ENCODE peak calls at places on chromosome 10, in ten cellular contexts. C is fibroblast of villous mesenchyme, E is Peyer's patch, G is AG09309, X is astrocyte, V is left ventricle myocardium inferior, D is PC-3, P is prostate gland, B is cardiac fibroblast, H is IMR-90. Z is an unnamed sample.

GRCh38 chr10:115871855-115872254 is 401.2 kb downstream of the GFRA1 start:
- DNase-seq in G (no peak), B (no peak), X (no peak), H (no peak), P (no peak), D (no peak), C (no peak), E (no peak), V (no peak), Z (no peak)

GRCh38 chr10:133212853-133213494 is 17.0 kb upstream of the UTF1 start:
- DNase-seq in V (no peak), C (no peak), E (no peak), D (no peak), X (no peak), B (no peak), P (no peak), G (no peak), H (no peak), Z (no peak)

GRCh38 chr10:132099701-132100481 is 34.1 kb downstream of the JAKMIP3 start:
- DNase-seq in B (no peak), V (no peak), H (no peak), D (no peak), P (no peak), X (no peak), C (no peak), G (no peak), E (peak), Z (no peak)

GRCh38 chr10:133068741-133069525 is 18.8 kb upstream of the ADGRA1 start:
- DNase-seq in C (no peak), P (no peak), B (no peak), X (no peak), D (no peak), H (no peak), G (no peak), V (no peak), E (no peak), Z (peak)

GRCh38 chr10:130002606-130003005 is 38.5 kb upstream of the EBF3 start:
- DNase-seq in X (no peak), E (peak), H (no peak), B (no peak), G (no peak), V (no peak), P (no peak), C (no peak), D (no peak), Z (no peak)

GRCh38 chr10:73910764-73911552 is at the start of gene PLAU:
- DNase-seq in B (no peak), X (no peak), D (peak), E (peak), H (peak), C (peak), P (peak), V (peak), G (no peak), Z (no peak)

GRCh38 chr10:87675396-87676376 is 16.0 kb downstream of the PAPSS2 start:
- DNase-seq in P (no peak), V (no peak), H (peak), E (no peak), G (no peak), B (peak), D (peak), C (peak), X (peak), Z (no peak)

GRCh38 chr10:1550291-1550595 is 187.1 kb downstream of the ADARB2 start:
- DNase-seq in X (no peak), B (no peak), V (no peak), G (no peak), E (no peak), H (no peak), P (no peak), C (no peak), D (no peak), Z (no peak)

GRCh38 chr10:68047554-68048327 is 27.3 kb downstream of the HERC4 start:
- DNase-seq in V (no peak), H (no peak), D (no peak), E (no peak), C (peak), B (peak), P (no peak), G (no peak), X (no peak), Z (peak)

GRCh38 chr10:77004917-77005564 is 632.6 kb downstream of the KCNMA1 start:
- DNase-seq in B (peak), P (peak), X (peak), E (no peak), G (peak), C (peak), H (peak), V (no peak), D (peak), Z (peak)

GRCh38 chr10:57094083-57094482 is 733.0 kb upstream of the ZWINT start:
- DNase-seq in V (no peak), H (no peak), X (no peak), E (no peak), G (no peak), C (no peak), P (no peak), D (no peak), B (no peak), Z (no peak)

GRCh38 chr10:74078037-74078436 is 72.6 kb downstream of the AP3M1 start:
- DNase-seq in P (no peak), H (peak), G (no peak), D (peak), B (no peak), E (no peak), X (peak), C (no peak), V (no peak), Z (no peak)

GRCh38 chr10:26946103-26946907 is 85.5 kb upstream of the ABI1 start:
- DNase-seq in V (no peak), P (peak), X (no peak), B (no peak), G (no peak), H (no peak), D (peak), C (no peak), E (no peak), Z (peak)

GRCh38 chr10:62414359-62414758 is 40.2 kb downstream of the ZNF365 start:
- DNase-seq in D (peak), X (no peak), G (no peak), P (no peak), B (no peak), C (no peak), E (no peak), H (no peak), V (no peak), Z (no peak)

GRCh38 chr10:22103701-22104100 is 100.2 kb upstream of the DNAJC1 start:
- DNase-seq in V (no peak), G (no peak), P (no peak), H (no peak), C (peak), D (peak), E (no peak), B (peak), X (no peak), Z (no peak)

GRCh38 chr10:63217120-63217605 is 84.0 kb downstream of the NRBF2 start:
- DNase-seq in C (peak), H (peak), E (no peak), B (peak), D (peak), V (no peak), X (peak), P (peak), G (peak), Z (no peak)

GRCh38 chr10:109898666-109899577 is 24.4 kb downstream of the XPNPEP1 start:
- DNase-seq in G (no peak), V (peak), E (no peak), P (no peak), X (peak), B (peak), H (peak), D (no peak), C (peak), Z (no peak)

GRCh38 chr10:123139521-123140163 is 3.9 kb downstream of the HMX3 start:
- DNase-seq in E (no peak), V (no peak), C (peak), X (no peak), G (no peak), P (no peak), H (peak), D (peak), B (peak), Z (no peak)

GRCh38 chr10:123635745-123636144 is 30.4 kb upstream of the GPR26 start:
- DNase-seq in P (no peak), V (no peak), E (no peak), B (no peak), G (no peak), C (no peak), X (no peak), H (no peak), D (peak), Z (no peak)

GRCh38 chr10:77820349-77820748 is 106.2 kb downstream of the DLG5 start:
- DNase-seq in X (peak), D (no peak), B (no peak), V (no peak), P (no peak), H (peak), E (no peak), C (no peak), G (no peak), Z (no peak)

DNA sequence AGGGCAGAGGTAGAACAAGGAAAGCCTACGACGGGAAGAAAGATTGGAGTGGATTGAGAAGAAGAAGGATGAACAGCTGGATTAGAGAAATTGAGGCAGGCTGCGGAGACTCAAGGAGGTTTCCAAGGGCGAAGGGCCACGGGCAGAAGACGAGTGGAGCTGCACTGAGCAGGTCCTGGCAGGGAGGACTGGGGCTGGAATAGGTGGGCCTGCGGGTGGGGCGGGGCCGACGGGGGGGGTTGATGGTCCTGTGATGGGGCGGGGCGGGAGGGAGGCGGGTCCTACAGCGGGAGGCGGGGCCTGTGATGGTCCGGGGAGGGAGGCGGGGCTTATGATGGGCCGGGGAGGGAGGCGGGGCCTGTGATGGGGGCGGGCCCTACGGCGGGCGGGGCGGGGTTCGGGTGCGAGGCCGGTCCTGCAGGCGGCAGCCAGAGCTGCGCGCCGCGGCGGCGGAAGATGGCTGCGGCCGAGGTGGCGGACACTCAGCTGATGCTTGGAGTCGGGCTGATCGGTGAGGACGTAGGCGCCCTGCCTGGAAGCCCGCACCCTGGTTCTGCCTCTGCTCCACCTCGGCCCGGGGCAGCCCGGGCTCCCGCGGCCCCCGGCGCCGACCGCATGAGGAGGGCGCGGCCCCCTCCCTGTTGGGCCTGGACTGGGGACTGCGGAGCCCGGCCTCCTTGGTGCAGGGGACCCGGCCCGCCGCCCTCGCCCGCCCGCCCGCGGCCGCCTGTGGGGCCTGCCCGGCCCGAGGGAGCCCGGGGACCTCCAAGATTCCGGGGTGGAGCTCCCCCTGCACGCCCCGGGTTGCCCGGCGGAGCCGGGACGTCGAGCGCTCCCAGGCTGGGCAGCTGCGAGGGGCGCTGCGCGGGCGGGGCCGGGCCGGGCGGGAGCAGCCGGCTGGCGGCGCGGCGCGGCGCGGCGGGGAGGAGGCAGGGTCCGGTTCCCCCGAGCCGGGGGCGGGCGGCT is at the start of gene DENND10:
- DNase-seq in C (peak), V (peak), E (peak), X (peak), G (no peak), B (peak), H (peak), D (peak), P (peak), Z (no peak)
- H3K4me3 ChIP-seq in C (peak), V (peak), E (peak), X (peak), G (peak), B (peak), H (peak), D (peak), P (peak), Z (peak)

DNA sequence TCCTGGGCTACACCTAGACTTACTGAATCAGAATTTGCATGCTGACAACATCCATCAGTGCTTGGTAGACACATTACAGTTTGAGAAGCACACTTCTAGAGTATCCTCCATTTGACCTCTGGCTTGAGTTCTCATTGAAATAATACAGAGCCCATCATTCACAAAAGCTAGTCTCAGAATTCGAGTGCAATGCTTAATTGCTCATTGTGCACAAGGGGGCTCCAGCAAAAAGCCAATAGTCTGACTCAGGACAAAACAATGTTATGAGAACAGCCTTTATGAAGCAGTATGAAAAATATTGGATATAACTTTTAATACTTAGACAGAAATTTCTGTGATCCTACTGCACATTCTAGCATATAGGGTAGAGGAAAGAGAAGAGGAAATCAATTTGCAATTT is 105.7 kb upstream of the ANK3 start:
- DNase-seq in C (no peak), X (peak), G (no peak), V (no peak), B (no peak), H (peak), E (no peak), D (peak), P (no peak), Z (no peak)
- TF ChIP-seq CTCF in C (no peak), X (peak), G (no peak), V (no peak), B (peak), H (no peak), E (no peak), D (peak), P (no peak), Z (no peak)

GRCh38 chr10:25072786-25073185 is 56.4 kb downstream of the THNSL1 start:
- DNase-seq in V (no peak), P (no peak), D (no peak), G (no peak), X (no peak), E (no peak), C (no peak), B (no peak), H (no peak), Z (no peak)

GRCh38 chr10:25065761-25066476 is 49.5 kb downstream of the THNSL1 start:
- DNase-seq in B (no peak), C (no peak), P (no peak), X (no peak), D (no peak), H (no peak), G (no peak), V (no peak), E (no peak), Z (no peak)

GRCh38 chr10:25071227-25071626 is 54.8 kb downstream of the THNSL1 start:
- DNase-seq in P (no peak), C (no peak), H (no peak), B (no peak), X (no peak), V (no peak), E (no peak), D (no peak), G (no peak), Z (no peak)

GRCh38 chr10:25064401-25064800 is 48.0 kb downstream of the THNSL1 start:
- DNase-seq in H (no peak), C (no peak), G (no peak), V (no peak), B (no peak), D (no peak), X (no peak), P (no peak), E (no peak), Z (no peak)

GRCh38 chr10:25068152-25069058 is 52.0 kb downstream of the THNSL1 start:
- DNase-seq in V (no peak), X (peak), C (no peak), E (no peak), D (peak), B (peak), P (no peak), H (peak), G (no peak), Z (no peak)
- H3K4me3 ChIP-seq in V (no peak), X (no peak), C (no peak), E (no peak), D (no peak), B (no peak), P (no peak), H (no peak), G (no peak), Z (no peak)

GRCh38 chr10:24727811-24728210 is 4.1 kb upstream of the ARHGAP21 start:
- DNase-seq in X (no peak), G (no peak), C (no peak), B (peak), P (no peak), D (no peak), V (no peak), H (no peak), E (no peak), Z (no peak)
- TF ChIP-seq CTCF in X (peak), G (peak), C (peak), B (no peak), P (no peak), D (peak), V (no peak), H (peak), E (no peak), Z (no peak)

DNA sequence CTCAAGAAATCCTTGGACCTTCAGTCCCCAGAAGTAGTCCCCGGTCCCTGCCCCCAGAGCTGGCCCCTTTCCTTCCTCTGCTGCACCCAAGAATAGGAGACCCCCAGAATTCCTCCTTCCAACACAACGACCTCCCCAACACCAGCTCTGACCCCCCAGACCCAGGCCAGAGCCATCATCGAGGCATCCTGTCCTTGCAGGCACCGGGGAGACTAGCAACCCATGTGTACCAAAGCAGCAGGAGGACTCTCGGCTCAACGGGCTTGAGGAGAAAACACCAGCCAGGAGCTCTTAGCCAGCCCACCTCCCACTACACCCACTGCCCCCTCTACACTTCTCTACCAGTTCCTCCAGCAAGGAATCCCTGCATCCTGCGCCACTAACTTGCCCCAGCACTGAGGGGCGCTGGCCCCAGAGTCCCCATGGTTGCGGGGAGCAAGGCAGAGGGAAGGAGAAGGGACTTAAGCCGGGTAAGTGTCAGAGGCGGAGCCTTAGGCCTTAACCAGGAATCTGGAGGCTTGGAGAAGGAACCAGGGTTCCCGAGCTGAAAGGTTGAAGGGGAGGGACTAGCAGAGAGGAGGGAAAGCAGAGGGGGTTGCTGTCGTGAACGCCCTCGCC is 3.9 kb downstream of the GRID1 start:
- DNase-seq in E (peak), B (no peak), G (no peak), V (no peak), D (no peak), P (no peak), H (no peak), C (no peak), X (no peak), Z (no peak)
- H3K4me3 ChIP-seq in E (no peak), B (no peak), G (no peak), V (peak), D (no peak), P (no peak), H (no peak), C (no peak), X (no peak), Z (no peak)

DNA sequence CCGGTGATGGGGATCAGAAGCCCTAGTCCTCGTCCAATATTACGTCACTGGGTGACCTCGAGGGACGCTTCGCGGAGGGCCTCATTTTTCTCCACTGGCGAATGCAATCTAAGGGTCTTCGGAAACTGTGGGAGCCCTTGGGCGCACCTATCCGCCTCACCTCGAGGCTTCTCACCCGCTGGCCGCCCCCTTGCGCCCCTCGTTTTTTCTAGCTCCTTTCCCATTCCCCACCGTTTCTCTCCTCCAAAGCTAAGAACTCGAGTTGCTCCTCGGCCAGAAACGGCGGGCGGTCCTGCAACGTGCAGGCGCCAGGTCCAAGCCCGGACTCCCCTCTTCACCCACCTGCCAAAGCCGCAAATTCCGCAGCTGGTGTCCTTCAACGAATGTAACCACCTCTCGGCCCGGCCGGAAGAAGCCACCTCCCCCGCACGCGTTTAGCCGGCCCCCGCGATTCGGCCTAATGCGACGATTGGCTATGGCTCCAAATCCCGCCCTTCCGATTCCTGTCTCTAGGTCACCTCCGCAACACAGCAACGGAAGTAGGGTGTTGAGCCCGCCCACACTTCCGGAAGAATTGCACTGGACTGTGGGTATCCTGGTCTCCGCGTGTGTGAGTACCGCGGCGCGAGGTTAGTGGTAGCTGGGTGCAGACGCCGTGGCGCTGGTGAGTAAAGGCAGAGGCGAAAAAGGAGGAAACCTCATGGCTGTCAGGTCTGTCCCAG is at the start of the genes ATP5MK and PDCD11:
- DNase-seq in P (peak), G (peak), D (peak), B (peak), V (peak), H (peak), X (peak), E (peak), C (peak), Z (peak)
- TF ChIP-seq CTCF in P (peak), G (peak), D (no peak), B (peak), V (peak), H (peak), X (peak), E (peak), C (no peak), Z (peak)

GRCh38 chr10:92747600-92747999 is 57.8 kb downstream of the HHEX start:
- DNase-seq in E (peak), V (no peak), G (no peak), P (no peak), H (no peak), B (no peak), D (no peak), X (no peak), C (no peak), Z (no peak)
- H3K4me3 ChIP-seq in E (no peak), V (no peak), G (no peak), P (no peak), H (no peak), B (no peak), D (no peak), X (no peak), C (no peak), Z (no peak)

Z was measured in LNCaP clone FGC.